ENCODE peak calls at places on chromosomes 3 and 15, in seven cellular contexts. One of them, this sample, is unnamed.

GRCh38 chr3:99534951-99535704 is 103.3 kb upstream of the COL8A1 start:
- DNase-seq in upper lobe of right lung: no peak
- DNase-seq in AML-193: no peak
- DNase-seq in aorta: no peak
- DNase-seq in RPMI7951: peak
- DNase-seq in dorsolateral prefrontal cortex: no peak
- DNase-seq in GM13976: no peak
- DNase-seq in this sample: no peak

GRCh38 chr15:58981808-58982475 is 5.5 kb upstream of the RNF111 start:
- DNase-seq in upper lobe of right lung: no peak
- DNase-seq in AML-193: no peak
- DNase-seq in GM13976: peak
- DNase-seq in dorsolateral prefrontal cortex: no peak
- DNase-seq in RPMI7951: peak
- DNase-seq in aorta: no peak
- DNase-seq in this sample: no peak

GRCh38 chr15:82952156-82953081 is at the start of gene HOMER2:
- DNase-seq in aorta: peak
- DNase-seq in AML-193: no peak
- DNase-seq in RPMI7951: peak
- DNase-seq in upper lobe of right lung: peak
- DNase-seq in dorsolateral prefrontal cortex: no peak
- DNase-seq in GM13976: peak
- DNase-seq in this sample: peak

GRCh38 chr3:42195879-42196330 is 70.1 kb downstream of the CCK start:
- DNase-seq in RPMI7951: no peak
- DNase-seq in AML-193: no peak
- DNase-seq in dorsolateral prefrontal cortex: no peak
- DNase-seq in aorta: no peak
- DNase-seq in GM13976: peak
- DNase-seq in upper lobe of right lung: no peak
- DNase-seq in this sample: no peak

GRCh38 chr15:55990986-55991385 is 2.4 kb downstream of the NEDD4 start:
- DNase-seq in AML-193: no peak
- DNase-seq in RPMI7951: no peak
- DNase-seq in aorta: no peak
- DNase-seq in GM13976: no peak
- DNase-seq in upper lobe of right lung: no peak
- DNase-seq in dorsolateral prefrontal cortex: no peak
- DNase-seq in this sample: no peak

GRCh38 chr3:126464093-126464492 is 11.6 kb downstream of the ZXDC start:
- DNase-seq in upper lobe of right lung: no peak
- DNase-seq in aorta: no peak
- DNase-seq in dorsolateral prefrontal cortex: no peak
- DNase-seq in AML-193: no peak
- DNase-seq in RPMI7951: no peak
- DNase-seq in GM13976: no peak
- DNase-seq in this sample: peak

GRCh38 chr3:167675835-167676234 is 22.1 kb upstream of the WDR49 start:
- DNase-seq in RPMI7951: peak
- DNase-seq in AML-193: no peak
- DNase-seq in GM13976: no peak
- DNase-seq in dorsolateral prefrontal cortex: no peak
- DNase-seq in upper lobe of right lung: no peak
- DNase-seq in aorta: no peak
- DNase-seq in this sample: no peak

GRCh38 chr3:54514416-54514815 is 392.1 kb downstream of the CACNA2D3 start:
- DNase-seq in upper lobe of right lung: no peak
- DNase-seq in GM13976: no peak
- DNase-seq in aorta: no peak
- DNase-seq in RPMI7951: no peak
- DNase-seq in AML-193: no peak
- DNase-seq in dorsolateral prefrontal cortex: no peak
- DNase-seq in this sample: no peak

GRCh38 chr3:120410541-120410940 is 40.3 kb downstream of the FSTL1 start:
- DNase-seq in GM13976: no peak
- DNase-seq in AML-193: no peak
- DNase-seq in RPMI7951: no peak
- DNase-seq in aorta: no peak
- DNase-seq in dorsolateral prefrontal cortex: no peak
- DNase-seq in upper lobe of right lung: no peak
- DNase-seq in this sample: no peak

GRCh38 chr3:129947916-129948315 is 26.6 kb upstream of the TRH start:
- DNase-seq in upper lobe of right lung: no peak
- DNase-seq in RPMI7951: no peak
- DNase-seq in aorta: peak
- DNase-seq in GM13976: no peak
- DNase-seq in dorsolateral prefrontal cortex: no peak
- DNase-seq in AML-193: no peak
- DNase-seq in this sample: no peak